ENCODE peak calls at places on chromosomes 7 and 10, in nine cellular contexts. Y, N, I, M, B, V, G, Q and O are unnamed samples.

GRCh38 chr10:63492788-63493403 is 27.1 kb upstream of the JMJD1C start:
- DNase-seq in Y (no peak), N (no peak), I (no peak), M (no peak), B (no peak), V (no peak), G (no peak), Q (no peak), O (no peak)

GRCh38 chr7:105454058-105454739 is 65.5 kb upstream of the SRPK2 start:
- DNase-seq in Y (no peak), N (no peak), I (no peak), M (no peak), B (peak), V (no peak), G (no peak), Q (no peak), O (no peak)

GRCh38 chr7:129989466-129989865 is 36.7 kb upstream of the UBE2H start:
- DNase-seq in Y (peak), N (no peak), I (no peak), M (peak), B (no peak), V (no peak), G (peak), Q (peak), O (peak)

GRCh38 chr7:46744957-46745699 is 824.1 kb upstream of the IGFBP3 start:
- DNase-seq in Y (no peak), N (no peak), I (no peak), M (no peak), B (peak), V (no peak), G (no peak), Q (no peak), O (no peak)

GRCh38 chr7:84941291-84941690 is 245.6 kb downstream of the SEMA3D start:
- DNase-seq in Y (no peak), N (no peak), I (no peak), M (no peak), B (no peak), V (no peak), G (no peak), Q (no peak), O (no peak)

GRCh38 chr7:107318523-107319160 is 149.8 kb downstream of the HBP1 start:
- DNase-seq in Y (no peak), N (peak), I (no peak), M (no peak), B (peak), V (no peak), G (no peak), Q (no peak), O (no peak)

GRCh38 chr10:131652416-131652815 is 248.4 kb upstream of the PPP2R2D start:
- DNase-seq in Y (no peak), N (no peak), I (no peak), M (no peak), B (no peak), V (peak), G (no peak), Q (no peak), O (no peak)

GRCh38 chr10:46556515-46557318 is at the start of gene GPRIN2:
- DNase-seq in Y (no peak), N (peak), I (no peak), M (peak), B (no peak), V (peak), G (no peak), Q (no peak), O (no peak)

GRCh38 chr10:112898540-112899395 is 51.3 kb upstream of the TCF7L2 start:
- DNase-seq in Y (no peak), N (peak), I (no peak), M (peak), B (peak), V (no peak), G (peak), Q (no peak), O (no peak)

GRCh38 chr10:7482992-7483391 is 72.2 kb upstream of the SFMBT2 start:
- DNase-seq in Y (no peak), N (no peak), I (no peak), M (no peak), B (no peak), V (no peak), G (no peak), Q (no peak), O (no peak)

GRCh38 chr7:81231203-81231922 is 312.5 kb upstream of the SEMA3C start:
- DNase-seq in Y (no peak), N (no peak), I (no peak), M (no peak), B (no peak), V (no peak), G (no peak), Q (no peak), O (no peak)

GRCh38 chr7:117212969-117213877 is 109.6 kb downstream of the WNT2 start:
- DNase-seq in Y (peak), N (peak), I (no peak), M (peak), B (peak), V (no peak), G (peak), Q (peak), O (peak)

GRCh38 chr10:4120454-4120853 is 335.4 kb upstream of the KLF6 start:
- DNase-seq in Y (no peak), N (no peak), I (no peak), M (no peak), B (no peak), V (no peak), G (no peak), Q (no peak), O (peak)

GRCh38 chr7:20152057-20152456 is 65.1 kb downstream of the MACC1 start:
- DNase-seq in Y (no peak), N (no peak), I (no peak), M (no peak), B (no peak), V (no peak), G (no peak), Q (no peak), O (no peak)

GRCh38 chr10:60312818-60313588 is 76.7 kb downstream of the ANK3 start:
- DNase-seq in Y (no peak), N (no peak), I (no peak), M (no peak), B (peak), V (no peak), G (peak), Q (no peak), O (no peak)

GRCh38 chr7:131507592-131508331 is 48.7 kb downstream of the PODXL start:
- DNase-seq in Y (peak), N (peak), I (peak), M (peak), B (peak), V (peak), G (peak), Q (peak), O (peak)

GRCh38 chr10:97422921-97423420 is 3.0 kb upstream of the PGAM1 start:
- DNase-seq in Y (no peak), N (no peak), I (no peak), M (no peak), B (peak), V (no peak), G (no peak), Q (no peak), O (peak)

GRCh38 chr10:89643812-89644690 is 991 bp downstream of the PANK1 start:
- DNase-seq in Y (peak), N (peak), I (peak), M (peak), B (peak), V (peak), G (peak), Q (peak), O (peak)

GRCh38 chr10:29950391-29950790 is 109.0 kb downstream of the JCAD start:
- DNase-seq in Y (no peak), N (no peak), I (no peak), M (no peak), B (no peak), V (no peak), G (no peak), Q (no peak), O (no peak)

GRCh38 chr7:95045236-95045923 is 138.0 kb downstream of the PPP1R9A start:
- DNase-seq in Y (no peak), N (no peak), I (no peak), M (no peak), B (peak), V (no peak), G (no peak), Q (no peak), O (peak)

GRCh38 chr7:12706900-12707536 is 19.6 kb downstream of the ARL4A start:
- DNase-seq in Y (no peak), N (no peak), I (no peak), M (no peak), B (peak), V (no peak), G (no peak), Q (no peak), O (no peak)

GRCh38 chr7:71633571-71634008 is 501.6 kb downstream of the GALNT17 start:
- DNase-seq in Y (no peak), N (peak), I (no peak), M (peak), B (peak), V (no peak), G (no peak), Q (no peak), O (no peak)

GRCh38 chr10:104080762-104081161 is 4.9 kb downstream of the COL17A1 start:
- DNase-seq in Y (peak), N (peak), I (no peak), M (no peak), B (peak), V (no peak), G (peak), Q (no peak), O (peak)

GRCh38 chr7:4895766-4896165 is 12.2 kb upstream of the RADIL start:
- DNase-seq in Y (no peak), N (no peak), I (no peak), M (no peak), B (no peak), V (no peak), G (no peak), Q (no peak), O (no peak)

GRCh38 chr7:156746891-156747290 is 106.3 kb downstream of the RNF32 start:
- DNase-seq in Y (no peak), N (no peak), I (no peak), M (no peak), B (no peak), V (no peak), G (no peak), Q (no peak), O (no peak)

GRCh38 chr10:4763960-4764428 is 62.0 kb upstream of the AKR1E2 start:
- DNase-seq in Y (no peak), N (no peak), I (no peak), M (no peak), B (peak), V (no peak), G (no peak), Q (no peak), O (peak)

GRCh38 chr7:96977445-96977844 is 27.9 kb upstream of the DLX6 start:
- DNase-seq in Y (no peak), N (no peak), I (no peak), M (no peak), B (no peak), V (no peak), G (no peak), Q (no peak), O (no peak)

GRCh38 chr10:79417731-79418130 is 27.7 kb downstream of the ZCCHC24 start:
- DNase-seq in Y (no peak), N (no peak), I (no peak), M (no peak), B (no peak), V (no peak), G (no peak), Q (no peak), O (no peak)

GRCh38 chr7:91156326-91156725 is 107.9 kb upstream of the FZD1 start:
- DNase-seq in Y (no peak), N (no peak), I (no peak), M (no peak), B (no peak), V (no peak), G (no peak), Q (no peak), O (no peak)

GRCh38 chr7:90771281-90771680 is 175.2 kb downstream of the CDK14 start:
- DNase-seq in Y (no peak), N (no peak), I (no peak), M (no peak), B (peak), V (no peak), G (no peak), Q (no peak), O (no peak)

GRCh38 chr10:57599440-57599839 is 668.3 kb downstream of the IPMK start:
- DNase-seq in Y (no peak), N (no peak), I (no peak), M (no peak), B (no peak), V (no peak), G (no peak), Q (no peak), O (no peak)

DNA sequence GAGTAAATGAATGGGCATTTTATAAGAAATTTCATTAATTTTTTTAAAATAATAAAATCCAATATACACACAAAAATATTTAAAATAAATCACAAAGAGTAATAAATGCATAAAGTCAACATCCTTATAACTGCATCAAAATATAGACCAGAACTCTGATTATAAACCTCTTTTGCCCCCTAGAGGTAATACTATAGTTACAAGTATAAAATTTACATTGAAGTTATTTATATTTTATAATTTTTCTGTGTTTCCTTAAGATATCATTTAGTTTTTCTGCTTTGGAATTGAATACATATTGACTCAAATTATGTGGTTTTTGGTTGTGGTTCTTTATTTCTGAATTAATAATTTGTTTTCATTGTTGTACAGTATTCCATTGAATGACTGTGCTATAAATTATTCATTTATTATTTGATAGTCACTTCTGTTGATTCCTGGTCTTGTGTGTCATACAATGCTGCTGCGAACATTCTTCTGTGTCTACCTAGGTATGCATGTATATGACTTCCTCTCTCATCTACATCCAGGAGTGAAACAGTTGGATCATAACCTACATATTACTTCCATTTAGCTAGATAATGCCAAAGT is 673.6 kb downstream of the IPMK start:
- DNase-seq in Y (no peak), N (no peak), I (no peak), M (no peak), B (no peak), V (no peak), G (no peak), Q (no peak), O (no peak)
- TF ChIP-seq CTCF in Y (no peak), N (peak), I (no peak), M (no peak), B (peak), V (no peak), G (no peak), Q (no peak), O (no peak)

DNA sequence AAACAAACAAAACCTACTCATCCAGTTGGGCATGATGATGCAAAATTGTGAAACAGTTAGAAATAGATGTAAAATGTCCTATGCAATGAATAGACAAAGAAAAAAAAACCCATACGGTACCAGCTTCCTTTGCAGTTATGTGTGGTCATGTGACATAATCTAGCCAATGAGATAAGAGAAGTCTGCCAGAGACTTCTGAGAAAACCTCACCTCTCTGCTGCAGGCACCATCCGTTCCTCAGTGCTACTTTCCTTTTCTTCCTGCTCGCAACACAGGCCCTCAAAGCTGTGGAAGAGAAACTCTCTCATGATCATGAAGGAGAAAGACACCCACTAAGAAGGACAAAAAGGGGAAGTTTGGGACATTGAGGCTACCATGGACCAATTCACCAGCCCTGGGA is 76.8 kb upstream of the CARD11 start:
- DNase-seq in Y (no peak), N (no peak), I (no peak), M (no peak), B (no peak), V (no peak), G (no peak), Q (no peak), O (peak)
- TF ChIP-seq CTCF in Y (no peak), N (no peak), I (no peak), M (no peak), B (no peak), V (no peak), G (no peak), Q (no peak), O (no peak)

GRCh38 chr7:10708447-10708846 is 265.2 kb upstream of the PHF14 start:
- DNase-seq in Y (no peak), N (peak), I (no peak), M (no peak), B (no peak), V (no peak), G (peak), Q (no peak), O (peak)
- TF ChIP-seq CTCF in Y (peak), N (peak), I (peak), M (no peak), B (no peak), V (no peak), G (no peak), Q (no peak), O (no peak)

GRCh38 chr7:133273221-133273620 is 20.3 kb downstream of the EXOC4 start:
- DNase-seq in Y (no peak), N (no peak), I (no peak), M (no peak), B (no peak), V (no peak), G (no peak), Q (no peak), O (no peak)

GRCh38 chr7:133274265-133274664 is 21.4 kb downstream of the EXOC4 start:
- DNase-seq in Y (no peak), N (no peak), I (no peak), M (no peak), B (no peak), V (no peak), G (no peak), Q (no peak), O (no peak)

GRCh38 chr7:133265821-133266220 is 12.9 kb downstream of the EXOC4 start:
- DNase-seq in Y (no peak), N (no peak), I (no peak), M (no peak), B (peak), V (no peak), G (no peak), Q (no peak), O (no peak)

DNA sequence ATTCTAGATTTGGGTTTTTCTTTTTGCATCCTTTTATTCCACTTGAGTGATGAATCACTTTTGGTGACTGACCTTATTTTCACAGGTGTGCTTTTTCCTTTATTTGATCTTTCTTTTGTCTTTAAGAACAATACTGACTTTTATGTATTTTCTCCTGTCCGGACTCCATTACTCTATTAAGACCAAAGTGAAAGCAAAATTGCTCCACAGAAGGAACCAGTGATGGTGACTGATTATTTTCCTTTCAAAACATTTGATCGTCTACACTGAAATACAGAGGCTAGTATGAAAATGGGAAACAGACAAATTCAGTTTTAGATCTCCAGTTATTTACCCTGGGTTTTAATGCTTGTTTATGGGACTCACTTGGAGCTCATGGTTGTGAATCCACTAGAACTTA is 15.5 kb downstream of the EXOC4 start:
- DNase-seq in Y (no peak), N (no peak), I (no peak), M (no peak), B (no peak), V (no peak), G (no peak), Q (no peak), O (no peak)
- TF ChIP-seq CTCF in Y (no peak), N (no peak), I (no peak), M (no peak), B (no peak), V (no peak), G (no peak), Q (no peak), O (no peak)

GRCh38 chr10:95601116-95601719 is 40.0 kb upstream of the SORBS1 start:
- DNase-seq in Y (peak), N (peak), I (peak), M (peak), B (peak), V (peak), G (peak), Q (peak), O (peak)
- TF ChIP-seq CTCF in Y (peak), N (peak), I (peak), M (peak), B (peak), V (peak), G (peak), Q (peak), O (peak)